ENCODE peak calls at places on chromosomes 11 and 22, in five cellular contexts. One of them, this sample, is unnamed.

GRCh38 chr22:30945653-30946052 is 22.9 kb downstream of the MORC2 start:
- DNase-seq in A549: no peak
- DNase-seq in HepG2: no peak
- DNase-seq in K562: no peak
- DNase-seq in GM12878: no peak
- DNase-seq in this sample: no peak

GRCh38 chr11:112182867-112183266 is 7.6 kb downstream of the BCO2 start:
- DNase-seq in A549: no peak
- DNase-seq in HepG2: no peak
- DNase-seq in K562: no peak
- DNase-seq in GM12878: no peak
- DNase-seq in this sample: no peak

GRCh38 chr11:60194511-60194910 is 11.6 kb upstream of the MS4A6A start:
- DNase-seq in A549: no peak
- DNase-seq in HepG2: no peak
- DNase-seq in K562: no peak
- DNase-seq in GM12878: no peak
- DNase-seq in this sample: no peak

GRCh38 chr22:29314537-29315285 is 786 bp downstream of the RASL10A start:
- DNase-seq in A549: no peak
- DNase-seq in HepG2: no peak
- DNase-seq in K562: no peak
- DNase-seq in GM12878: no peak
- DNase-seq in this sample: no peak

GRCh38 chr22:39254122-39254521 is 9.3 kb upstream of the PDGFB start:
- DNase-seq in A549: no peak
- DNase-seq in HepG2: no peak
- DNase-seq in K562: no peak
- DNase-seq in GM12878: no peak
- DNase-seq in this sample: no peak

GRCh38 chr11:123166095-123166559 is 28.9 kb downstream of the CLMP start:
- DNase-seq in A549: peak
- DNase-seq in HepG2: no peak
- DNase-seq in K562: peak
- DNase-seq in GM12878: no peak
- DNase-seq in this sample: peak

GRCh38 chr22:32618461-32619140 is 144.0 kb downstream of the FBXO7 start:
- DNase-seq in A549: no peak
- DNase-seq in HepG2: no peak
- DNase-seq in K562: no peak
- DNase-seq in GM12878: no peak
- DNase-seq in this sample: no peak

GRCh38 chr11:95937358-95937757 is 13.5 kb upstream of the MTMR2 start:
- DNase-seq in A549: no peak
- DNase-seq in HepG2: peak
- DNase-seq in K562: no peak
- DNase-seq in GM12878: no peak
- DNase-seq in this sample: no peak

GRCh38 chr11:90251599-90251998 is 28.8 kb upstream of the CHORDC1 start:
- DNase-seq in A549: no peak
- DNase-seq in HepG2: no peak
- DNase-seq in K562: no peak
- DNase-seq in GM12878: no peak
- DNase-seq in this sample: no peak

GRCh38 chr11:47514825-47515647 is 37.9 kb downstream of the CELF1 start:
- DNase-seq in A549: peak
- DNase-seq in HepG2: no peak
- DNase-seq in K562: peak
- DNase-seq in GM12878: no peak
- DNase-seq in this sample: no peak

GRCh38 chr11:19766810-19767209 is 54.2 kb downstream of the NAV2 start:
- DNase-seq in A549: no peak
- DNase-seq in HepG2: no peak
- DNase-seq in K562: no peak
- DNase-seq in GM12878: no peak
- DNase-seq in this sample: no peak

GRCh38 chr11:88886796-88887195 is 179.0 kb downstream of the GRM5 start:
- DNase-seq in A549: peak
- DNase-seq in HepG2: peak
- DNase-seq in K562: peak
- DNase-seq in GM12878: peak
- DNase-seq in this sample: peak

GRCh38 chr11:103946793-103947565 is 89.5 kb upstream of the DDI1 start:
- DNase-seq in A549: no peak
- DNase-seq in HepG2: no peak
- DNase-seq in K562: no peak
- DNase-seq in GM12878: no peak
- DNase-seq in this sample: no peak

GRCh38 chr22:28072066-28072465 is 153.0 kb upstream of the PITPNB start:
- DNase-seq in A549: no peak
- DNase-seq in HepG2: no peak
- DNase-seq in K562: no peak
- DNase-seq in GM12878: no peak
- DNase-seq in this sample: no peak

GRCh38 chr11:36233226-36233625 is 56.0 kb downstream of the COMMD9 start:
- DNase-seq in A549: no peak
- DNase-seq in HepG2: no peak
- DNase-seq in K562: no peak
- DNase-seq in GM12878: no peak
- DNase-seq in this sample: no peak

GRCh38 chr22:26643368-26644100 is 13.9 kb upstream of the MIAT start:
- DNase-seq in A549: no peak
- DNase-seq in HepG2: no peak
- DNase-seq in K562: no peak
- DNase-seq in GM12878: no peak
- DNase-seq in this sample: no peak

GRCh38 chr11:83012168-83013067 is 59.3 kb downstream of the RAB30 start:
- DNase-seq in A549: no peak
- DNase-seq in HepG2: no peak
- DNase-seq in K562: no peak
- DNase-seq in GM12878: no peak
- DNase-seq in this sample: no peak

GRCh38 chr11:111557425-111558111 is 17.0 kb downstream of the LAYN start:
- DNase-seq in A549: peak
- DNase-seq in HepG2: peak
- DNase-seq in K562: no peak
- DNase-seq in GM12878: no peak
- DNase-seq in this sample: no peak

GRCh38 chr11:112665291-112665690 is 295.9 kb upstream of the NCAM1 start:
- DNase-seq in A549: no peak
- DNase-seq in HepG2: no peak
- DNase-seq in K562: no peak
- DNase-seq in GM12878: no peak
- DNase-seq in this sample: no peak

GRCh38 chr22:31707519-31707918 is 42.4 kb downstream of the PRR14L start:
- DNase-seq in A549: no peak
- DNase-seq in HepG2: no peak
- DNase-seq in K562: no peak
- DNase-seq in GM12878: no peak
- DNase-seq in this sample: no peak

GRCh38 chr11:94049351-94049750 is 28.2 kb downstream of the HEPHL1 start:
- DNase-seq in A549: no peak
- DNase-seq in HepG2: no peak
- DNase-seq in K562: no peak
- DNase-seq in GM12878: no peak
- DNase-seq in this sample: no peak

GRCh38 chr11:33622231-33622630 is 78.4 kb downstream of the C11orf91 start:
- DNase-seq in A549: no peak
- DNase-seq in HepG2: no peak
- DNase-seq in K562: no peak
- DNase-seq in GM12878: no peak
- DNase-seq in this sample: no peak

GRCh38 chr11:16382638-16383380 is 26.5 kb upstream of the SOX6 start:
- DNase-seq in A549: no peak
- DNase-seq in HepG2: no peak
- DNase-seq in K562: no peak
- DNase-seq in GM12878: no peak
- DNase-seq in this sample: no peak

GRCh38 chr11:27234043-27234668 is 128.9 kb downstream of the CCDC34 start:
- DNase-seq in A549: peak
- DNase-seq in HepG2: peak
- DNase-seq in K562: no peak
- DNase-seq in GM12878: peak
- DNase-seq in this sample: no peak

GRCh38 chr22:43035250-43035649 is 20.3 kb upstream of the PACSIN2 start:
- DNase-seq in A549: no peak
- DNase-seq in HepG2: no peak
- DNase-seq in K562: no peak
- DNase-seq in GM12878: no peak
- DNase-seq in this sample: no peak

GRCh38 chr22:43031617-43032016 is 16.7 kb upstream of the PACSIN2 start:
- DNase-seq in A549: no peak
- DNase-seq in HepG2: no peak
- DNase-seq in K562: no peak
- DNase-seq in GM12878: no peak
- DNase-seq in this sample: no peak
- TF ChIP-seq ESRRA in A549: no peak
- TF ChIP-seq ESRRA in HepG2: no peak
- TF ChIP-seq ESRRA in K562: no peak
- TF ChIP-seq ESRRA in GM12878: no peak
- TF ChIP-seq ESRRA in this sample: no peak

DNA sequence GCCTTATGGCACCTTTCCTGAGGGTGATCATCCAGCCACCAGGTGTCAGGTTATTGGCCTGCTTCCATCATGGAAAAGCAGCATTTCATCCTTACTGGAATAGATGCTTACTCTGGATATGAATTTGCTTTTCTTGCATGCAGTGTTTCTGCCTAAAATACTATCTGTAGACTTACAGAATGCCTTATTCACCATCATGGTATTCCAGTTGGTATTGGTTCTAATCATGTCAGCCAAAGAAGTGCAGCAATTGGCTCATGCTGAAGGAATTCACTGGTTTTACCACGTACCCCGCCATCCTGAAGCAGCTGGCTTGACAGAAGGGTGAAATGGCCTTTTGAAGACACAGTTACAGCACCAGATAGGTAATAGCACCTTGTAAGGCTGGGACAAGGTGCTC is 194.2 kb downstream of the AASDHPPT start:
- DNase-seq in A549: no peak
- DNase-seq in HepG2: no peak
- DNase-seq in K562: no peak
- DNase-seq in GM12878: no peak
- DNase-seq in this sample: no peak
- TF ChIP-seq ESRRA in A549: no peak
- TF ChIP-seq ESRRA in HepG2: no peak
- TF ChIP-seq ESRRA in K562: no peak
- TF ChIP-seq ESRRA in GM12878: no peak
- TF ChIP-seq ESRRA in this sample: no peak

GRCh38 chr11:46455816-46456215 is 64.2 kb upstream of the CHRM4 start:
- DNase-seq in A549: no peak
- DNase-seq in HepG2: no peak
- DNase-seq in K562: no peak
- DNase-seq in GM12878: no peak
- DNase-seq in this sample: no peak

GRCh38 chr11:46458491-46458890 is 66.9 kb upstream of the CHRM4 start:
- DNase-seq in A549: no peak
- DNase-seq in HepG2: no peak
- DNase-seq in K562: no peak
- DNase-seq in GM12878: no peak
- DNase-seq in this sample: no peak

GRCh38 chr11:46456676-46457432 is 65.3 kb upstream of the CHRM4 start:
- DNase-seq in A549: no peak
- DNase-seq in HepG2: no peak
- DNase-seq in K562: no peak
- DNase-seq in GM12878: no peak
- DNase-seq in this sample: no peak

GRCh38 chr11:46456269-46456668 is 64.7 kb upstream of the CHRM4 start:
- DNase-seq in A549: no peak
- DNase-seq in HepG2: no peak
- DNase-seq in K562: no peak
- DNase-seq in GM12878: no peak
- DNase-seq in this sample: no peak

GRCh38 chr11:46457659-46458058 is 66.1 kb upstream of the CHRM4 start:
- DNase-seq in A549: no peak
- DNase-seq in HepG2: no peak
- DNase-seq in K562: no peak
- DNase-seq in GM12878: no peak
- DNase-seq in this sample: no peak
- TF ChIP-seq ESRRA in A549: no peak
- TF ChIP-seq ESRRA in HepG2: no peak
- TF ChIP-seq ESRRA in K562: no peak
- TF ChIP-seq ESRRA in GM12878: no peak
- TF ChIP-seq ESRRA in this sample: no peak

DNA sequence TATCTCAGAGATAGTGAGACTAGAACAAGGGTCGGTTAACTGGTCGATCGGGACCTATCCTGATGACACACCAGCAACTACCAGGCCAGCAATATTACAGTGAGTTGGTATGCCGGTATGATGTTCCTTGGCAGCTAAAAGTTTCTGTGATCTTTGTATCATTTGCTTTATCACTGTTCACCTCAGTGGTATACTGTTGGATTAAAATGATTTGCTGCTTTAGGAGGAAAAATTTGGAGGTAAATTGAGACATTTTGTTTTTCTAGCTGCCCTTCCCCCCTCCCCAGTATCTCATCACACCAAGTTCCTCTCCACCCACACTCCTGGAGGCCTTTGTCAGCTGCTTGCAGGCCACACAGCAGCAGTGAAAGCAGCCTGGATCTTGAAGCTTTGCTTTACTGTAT is 6.9 kb upstream of the SIDT2 start:
- DNase-seq in A549: no peak
- DNase-seq in HepG2: no peak
- DNase-seq in K562: peak
- DNase-seq in GM12878: no peak
- DNase-seq in this sample: no peak
- TF ChIP-seq ESRRA in A549: no peak
- TF ChIP-seq ESRRA in HepG2: no peak
- TF ChIP-seq ESRRA in K562: no peak
- TF ChIP-seq ESRRA in GM12878: no peak
- TF ChIP-seq ESRRA in this sample: no peak

DNA sequence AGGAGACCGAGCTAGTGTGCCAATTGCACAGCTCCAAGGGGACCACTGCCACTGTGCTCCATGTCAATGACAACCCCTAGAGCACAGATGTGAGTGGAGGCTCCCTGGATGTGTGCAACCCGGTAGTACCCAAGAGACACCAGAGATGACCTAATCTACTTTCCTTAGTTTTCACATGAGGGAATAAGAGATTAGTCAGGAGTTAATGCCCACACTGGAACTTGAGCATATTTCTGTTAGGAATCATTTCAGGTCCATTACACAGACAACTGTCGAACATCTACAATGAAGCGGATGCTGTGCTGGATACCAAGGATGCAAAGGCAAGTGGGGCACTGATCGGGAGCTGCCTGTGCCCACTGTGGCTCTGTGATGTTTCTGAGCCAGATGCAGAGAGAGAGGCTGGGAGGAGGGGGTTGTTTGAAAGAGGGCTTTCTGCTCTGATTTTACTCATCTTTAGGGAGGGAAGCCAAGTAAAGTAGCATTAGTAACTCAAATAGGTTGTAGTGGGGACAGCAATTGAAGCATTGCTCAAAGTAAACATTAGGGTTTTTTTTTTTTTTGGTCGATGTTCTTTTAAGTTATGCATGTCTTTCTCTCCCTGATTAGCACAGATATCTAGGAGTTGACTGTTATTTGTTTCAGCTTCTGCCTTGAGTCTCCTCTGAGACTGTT is 82.5 kb upstream of the SORL1-AS1 start:
- DNase-seq in A549: no peak
- DNase-seq in HepG2: no peak
- DNase-seq in K562: no peak
- DNase-seq in GM12878: no peak
- DNase-seq in this sample: no peak
- TF ChIP-seq ESRRA in A549: no peak
- TF ChIP-seq ESRRA in HepG2: no peak
- TF ChIP-seq ESRRA in K562: no peak
- TF ChIP-seq ESRRA in GM12878: no peak
- TF ChIP-seq ESRRA in this sample: no peak